ENCODE peak calls at places on chromosome 18, in nine cellular contexts. Q is activated T-cell treated with anti-CD3 and anti-CD28 coated beads for 4 hours; P is endodermal cell; M is stimulated activated CD4-positive, alpha-beta T cell treated with anti-CD3 and anti-CD28 coated beads, Interleukin-12 subunit alpha, Interleukin-12 subunit beta, amount 100 ng/mL, for 4 hours; B is ascending aorta; D is EL; F is fibroblast of pulmonary artery; J is lung; I is stimulated activated CD8-positive, alpha-beta memory T cell treated with anti-CD3 and anti-CD28 coated beads, Interleukin-15, amount 100 ng/mL, for 1 hour. V is an unnamed sample.

GRCh38 chr18:212780-213179 is 54.4 kb downstream of the USP14 start:
- DNase-seq in J (no peak), M (no peak), D (no peak), B (no peak), Q (no peak), I (no peak), F (peak), P (no peak), V (no peak)

GRCh38 chr18:33746261-33746660 is 168.2 kb downstream of the ASXL3 start:
- DNase-seq in B (no peak), F (no peak), J (no peak), P (no peak), I (no peak), Q (no peak), D (no peak), M (no peak), V (no peak)

GRCh38 chr18:7879717-7880116 is 312.6 kb downstream of the PTPRM start:
- DNase-seq in M (no peak), P (no peak), J (no peak), F (no peak), B (no peak), I (no peak), Q (no peak), D (no peak), V (no peak)

GRCh38 chr18:9714832-9715343 is 6.8 kb downstream of the RAB31 start:
- DNase-seq in I (no peak), P (no peak), M (no peak), J (no peak), D (no peak), B (no peak), Q (no peak), F (no peak), V (no peak)

GRCh38 chr18:35478520-35479435 is 19.0 kb downstream of the INO80C start:
- DNase-seq in P (no peak), B (no peak), J (no peak), D (peak), F (peak), Q (no peak), M (peak), I (no peak), V (no peak)

GRCh38 chr18:63788447-63789096 is 13.4 kb downstream of the SERPINB7 start:
- DNase-seq in D (peak), B (no peak), Q (peak), J (no peak), P (no peak), M (peak), I (peak), F (peak), V (no peak)

GRCh38 chr18:48896875-48897511 is 53.8 kb downstream of the SMAD7 start:
- DNase-seq in J (peak), M (no peak), Q (no peak), I (no peak), D (peak), P (peak), B (peak), F (no peak), V (no peak)

GRCh38 chr18:3067213-3068118 is 54.5 kb upstream of the LPIN2 start:
- DNase-seq in D (no peak), B (no peak), P (peak), Q (no peak), F (no peak), I (no peak), M (no peak), J (no peak), V (no peak)